ENCODE peak calls at places on chromosomes 13 and 19, in four cellular contexts. B is CD8-positive, alpha-beta T cell; Y is fibroblast of mammary gland; K is thoracic aorta. I is an unnamed sample.

GRCh38 chr13:94389544-94390351 is 89.7 kb downstream of the DCT start:
- DNase-seq in B (no peak), Y (peak), K (no peak), I (no peak)

GRCh38 chr13:98877936-98878335 is 99.9 kb downstream of the DOCK9 start:
- DNase-seq in B (no peak), Y (no peak), K (no peak), I (no peak)

GRCh38 chr19:41862445-41862986 is 2.5 kb downstream of the RPS19 start:
- DNase-seq in B (no peak), Y (no peak), K (no peak), I (no peak)

GRCh38 chr13:96075953-96076543 is 13.9 kb upstream of the HS6ST3 start:
- DNase-seq in B (no peak), Y (peak), K (no peak), I (no peak)

GRCh38 chr19:56079609-56080008 is 41.5 kb downstream of the ZNF787 start:
- DNase-seq in B (no peak), Y (no peak), K (no peak), I (no peak)

GRCh38 chr19:43620061-43621001 is 902 bp upstream of the ZNF428 start:
- DNase-seq in B (peak), Y (no peak), K (peak), I (no peak)

GRCh38 chr13:70568571-70568970 is 460.3 kb upstream of the KLHL1 start:
- DNase-seq in B (no peak), Y (peak), K (no peak), I (peak)

GRCh38 chr13:48976677-48977625 is 1.2 kb downstream of the FNDC3A start:
- DNase-seq in B (no peak), Y (peak), K (no peak), I (no peak)

GRCh38 chr13:76792680-76793334 is 93.4 kb downstream of the KCTD12 start:
- DNase-seq in B (no peak), Y (peak), K (no peak), I (no peak)

GRCh38 chr19:51976852-51977251 is 9.8 kb downstream of the ZNF350 start:
- DNase-seq in B (no peak), Y (no peak), K (no peak), I (no peak)

GRCh38 chr13:42544246-42544915 is 29.6 kb upstream of the TNFSF11 start:
- DNase-seq in B (no peak), Y (peak), K (no peak), I (no peak)

GRCh38 chr13:93818345-93818744 is 591.7 kb downstream of the GPC6 start:
- DNase-seq in B (no peak), Y (no peak), K (no peak), I (no peak)

GRCh38 chr13:51585696-51586095 is 1.4 kb downstream of the WDFY2 start:
- DNase-seq in B (no peak), Y (peak), K (no peak), I (no peak)

GRCh38 chr13:113814435-113814821 is 49.4 kb downstream of the GAS6 start:
- DNase-seq in B (no peak), Y (no peak), K (no peak), I (no peak)

GRCh38 chr19:41870401-41870873 is 6.6 kb upstream of the CD79A start:
- DNase-seq in B (no peak), Y (peak), K (no peak), I (no peak)

GRCh38 chr19:43526884-43527859 is at the start of gene ETHE1:
- DNase-seq in B (peak), Y (peak), K (peak), I (peak)

GRCh38 chr13:54980651-54981050 is 1952.0 kb downstream of the OLFM4 start:
- DNase-seq in B (no peak), Y (no peak), K (no peak), I (no peak)

GRCh38 chr19:18170714-18171255 is 2.8 kb upstream of the IFI30 start:
- DNase-seq in B (no peak), Y (peak), K (no peak), I (no peak)

GRCh38 chr13:34808649-34809048 is 133.4 kb upstream of the NBEA start:
- DNase-seq in B (no peak), Y (no peak), K (no peak), I (no peak)

GRCh38 chr19:51339313-51339686 is 2.6 kb downstream of the VSIG10L start:
- DNase-seq in B (no peak), Y (no peak), K (no peak), I (no peak)

GRCh38 chr13:98020271-98020670 is 66.8 kb downstream of the IPO5 start:
- DNase-seq in B (no peak), Y (no peak), K (no peak), I (no peak)

GRCh38 chr19:30070198-30070969 is 128.3 kb downstream of the URI1 start:
- DNase-seq in B (no peak), Y (no peak), K (no peak), I (no peak)

GRCh38 chr13:110070511-110071120 is 236.3 kb downstream of the COL4A1 start:
- DNase-seq in B (no peak), Y (peak), K (no peak), I (no peak)

GRCh38 chr19:29694669-29695627 is 20.1 kb downstream of the C19orf12 start:
- DNase-seq in B (peak), Y (peak), K (no peak), I (peak)

GRCh38 chr19:19866599-19867248 is 1.0 kb downstream of the ZNF253 start:
- DNase-seq in B (peak), Y (peak), K (no peak), I (peak)

GRCh38 chr19:23698711-23699520 is 11.9 kb upstream of the ZNF675 start:
- DNase-seq in B (no peak), Y (no peak), K (no peak), I (no peak)

GRCh38 chr13:111382411-111382810 is 62.0 kb downstream of the TEX29 start:
- DNase-seq in B (no peak), Y (no peak), K (no peak), I (no peak)

GRCh38 chr13:113061271-113061625 is 44.3 kb upstream of the F7 start:
- DNase-seq in B (no peak), Y (no peak), K (no peak), I (no peak)

GRCh38 chr13:73849292-73849691 is 284.9 kb downstream of the KLF12 start:
- DNase-seq in B (peak), Y (peak), K (no peak), I (no peak)

GRCh38 chr13:99941911-99942310 is 29.7 kb downstream of the ZIC5 start:
- DNase-seq in B (no peak), Y (no peak), K (no peak), I (no peak)

GRCh38 chr13:50126378-50127016 is 111.3 kb downstream of the KCNRG start:
- DNase-seq in B (no peak), Y (peak), K (no peak), I (no peak)

GRCh38 chr13:99522288-99522687 is 21.0 kb downstream of the TM9SF2 start:
- DNase-seq in B (no peak), Y (no peak), K (no peak), I (no peak)

GRCh38 chr13:20714161-20714560 is 10.7 kb downstream of the IL17D start:
- DNase-seq in B (no peak), Y (peak), K (no peak), I (no peak)

GRCh38 chr19:50506700-50507099 is 4.3 kb downstream of the JOSD2 start:
- DNase-seq in B (no peak), Y (no peak), K (no peak), I (no peak)

GRCh38 chr13:21673592-21674270 is 2.9 kb downstream of the FGF9 start:
- DNase-seq in B (peak), Y (no peak), K (no peak), I (peak)

GRCh38 chr13:91185294-91185863 is 162.1 kb upstream of the MIR17HG start:
- DNase-seq in B (no peak), Y (peak), K (no peak), I (no peak)

GRCh38 chr13:111399334-111399733 is 78.9 kb downstream of the TEX29 start:
- DNase-seq in B (no peak), Y (no peak), K (no peak), I (no peak)

GRCh38 chr13:103883152-103883551 is 816.9 kb upstream of the SLC10A2 start:
- DNase-seq in B (no peak), Y (peak), K (peak), I (peak)
- TF ChIP-seq CTCF in B (no peak), Y (peak), K (peak), I (peak)

GRCh38 chr13:53004605-53005004 is 24.0 kb upstream of the OLFM4 start:
- DNase-seq in B (no peak), Y (no peak), K (no peak), I (no peak)
- TF ChIP-seq CTCF in B (no peak), Y (no peak), K (no peak), I (peak)

DNA sequence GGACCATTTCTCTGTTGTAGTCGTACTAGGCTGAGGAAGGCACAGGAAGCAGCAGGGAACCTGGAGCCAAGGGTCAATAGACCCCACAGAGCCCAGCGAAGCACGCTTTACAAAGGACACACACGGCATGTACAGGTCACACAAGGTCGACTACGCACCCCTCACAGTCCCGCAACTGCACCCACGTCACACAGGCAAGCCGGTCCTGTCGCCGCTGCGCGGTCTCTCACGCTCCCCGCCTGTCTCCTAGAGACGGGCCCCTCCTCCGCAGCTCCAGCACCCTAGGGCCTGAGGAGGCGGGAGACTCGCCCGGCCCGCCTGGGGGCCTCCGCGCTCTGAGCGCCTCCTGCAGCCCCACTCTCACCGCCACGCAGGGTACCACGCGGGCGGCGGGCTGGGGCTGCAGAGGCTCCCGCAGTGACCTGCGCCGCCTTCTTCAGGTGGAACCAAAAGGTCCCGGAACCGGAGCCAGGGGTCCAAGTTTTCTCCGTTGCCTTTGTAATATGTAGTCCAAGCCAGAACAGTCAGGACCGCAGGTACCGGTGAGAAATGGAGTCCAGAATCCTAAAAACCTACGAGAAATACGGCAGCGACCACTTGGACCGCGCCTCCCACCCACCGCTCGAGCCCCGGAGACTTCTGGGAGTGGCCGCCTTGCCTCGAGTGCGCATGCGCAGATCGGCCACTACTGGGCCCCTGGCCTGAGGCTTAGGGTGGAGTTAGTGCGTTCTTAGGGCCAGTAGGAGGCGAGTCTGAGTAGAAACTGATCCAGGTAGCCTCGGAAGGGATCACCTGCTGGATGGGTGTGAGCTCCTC is at the start of gene ZNF607:
- DNase-seq in B (peak), Y (peak), K (peak), I (peak)
- TF ChIP-seq CTCF in B (no peak), Y (peak), K (peak), I (peak)

DNA sequence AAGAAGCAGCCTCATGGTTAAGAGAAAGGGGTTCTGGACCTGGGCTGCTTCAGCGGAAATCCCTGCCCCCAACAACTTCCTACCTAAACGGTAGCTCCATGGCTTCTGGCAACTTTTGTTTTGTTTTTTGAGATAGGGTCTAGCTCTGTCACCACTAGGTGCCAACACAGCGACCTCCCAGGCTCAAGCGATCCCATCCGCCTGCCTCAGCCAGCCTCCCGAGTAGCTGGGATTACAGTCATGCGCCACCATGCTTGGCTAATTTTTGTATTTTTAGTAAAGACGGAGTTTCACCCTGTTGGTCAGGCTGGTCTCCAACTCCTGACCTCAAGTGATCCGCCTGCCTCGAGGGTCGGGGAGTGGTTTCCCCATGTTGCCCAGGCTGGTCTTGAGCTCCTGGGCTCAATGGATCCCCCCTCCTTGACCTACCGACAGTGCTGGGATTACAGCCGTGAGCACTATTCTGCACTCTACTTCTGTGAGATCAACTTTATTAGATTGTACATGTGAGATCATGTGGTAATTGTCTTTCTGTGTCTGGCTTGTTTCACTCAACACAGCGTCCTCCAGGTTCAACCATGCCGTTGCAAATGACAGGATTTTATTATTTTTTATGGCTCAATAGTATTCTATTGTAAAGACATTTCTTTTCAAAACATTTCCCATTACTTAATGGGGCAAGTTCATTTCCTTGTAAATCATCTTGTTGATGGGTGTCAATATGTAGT is 1.3 kb upstream of the OBI1 start:
- DNase-seq in B (no peak), Y (peak), K (no peak), I (no peak)
- TF ChIP-seq CTCF in B (no peak), Y (no peak), K (no peak), I (no peak)

DNA sequence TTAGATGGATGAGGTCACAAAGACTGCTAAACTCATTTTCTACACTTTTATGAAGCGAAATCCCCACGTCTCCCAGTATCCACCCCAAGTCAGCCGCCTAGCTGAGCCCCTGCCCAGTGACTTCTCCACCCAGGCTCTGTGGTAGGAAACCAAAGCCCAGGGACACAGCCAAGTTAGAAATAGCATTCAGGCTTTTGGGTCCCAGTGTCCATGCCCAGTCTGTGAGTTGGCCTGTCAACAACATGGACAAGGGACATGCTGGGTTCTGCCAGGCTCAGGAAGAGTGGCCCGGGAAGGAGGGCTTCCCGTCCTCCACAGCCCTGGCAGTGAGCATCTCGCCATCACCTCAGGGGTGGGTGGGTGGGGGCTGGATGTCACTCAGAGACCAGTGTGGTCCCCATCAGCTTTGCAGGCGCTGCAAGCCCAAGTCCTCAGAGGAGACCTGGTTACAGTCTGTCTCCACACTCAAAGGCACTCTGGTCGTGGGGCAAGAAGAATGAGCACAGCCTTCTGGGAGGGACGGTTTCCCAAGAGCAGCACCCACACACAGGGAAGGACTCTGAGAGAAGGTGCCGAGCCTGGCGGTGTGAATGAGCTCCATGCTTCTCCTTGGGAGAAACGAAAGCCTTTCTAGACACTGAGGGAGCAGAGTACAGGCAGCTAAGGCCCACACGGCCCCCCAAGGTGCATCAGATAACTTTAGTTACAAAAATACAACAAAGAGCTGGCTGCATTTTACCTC is 473.8 kb downstream of the FOXO1 start:
- DNase-seq in B (no peak), Y (no peak), K (no peak), I (no peak)
- TF ChIP-seq CTCF in B (no peak), Y (no peak), K (no peak), I (no peak)

GRCh38 chr19:54189020-54189667 is at the start of gene MBOAT7:
- DNase-seq in B (no peak), Y (no peak), K (no peak), I (no peak)
- TF ChIP-seq CTCF in B (no peak), Y (no peak), K (peak), I (peak)

DNA sequence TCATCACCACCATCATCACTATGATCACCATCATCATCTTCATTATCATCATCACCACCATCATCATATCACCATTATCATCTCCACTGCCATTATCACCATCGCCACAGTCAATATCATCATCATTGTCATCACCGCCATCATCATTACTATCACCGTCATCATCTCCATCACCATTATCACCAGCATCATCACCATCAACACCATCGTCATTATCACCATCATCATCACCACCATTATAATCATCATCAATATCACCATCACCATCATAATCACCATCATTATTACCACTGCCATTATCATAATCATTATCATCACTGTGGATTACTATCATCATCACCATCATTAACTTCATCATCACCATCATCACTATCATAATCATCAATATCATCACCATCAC is 17.3 kb upstream of the ARHGEF18 start:
- DNase-seq in B (no peak), Y (no peak), K (no peak), I (no peak)
- TF ChIP-seq CTCF in B (no peak), Y (no peak), K (no peak), I (no peak)